ENCODE peak calls at places on chromosomes 4 and X, in five cellular contexts. One of them, this sample, is unnamed.

GRCh38 chrX:5788930-5789329 is 439.7 kb downstream of the NLGN4X start:
- DNase-seq in tibial artery: no peak
- DNase-seq in adrenal gland: no peak
- DNase-seq in GM23338: no peak
- DNase-seq in mesendoderm: no peak
- DNase-seq in this sample: no peak

GRCh38 chrX:34656467-34656841 is 631 bp downstream of the TMEM47 start:
- DNase-seq in tibial artery: peak; percentile 16
- DNase-seq in adrenal gland: peak; percentile 15
- DNase-seq in GM23338: no peak
- DNase-seq in mesendoderm: peak; percentile 6
- DNase-seq in this sample: no peak

GRCh38 chr4:48970471-48970921 is 15.6 kb upstream of the CWH43 start:
- DNase-seq in mesendoderm: no peak
- DNase-seq in tibial artery: no peak
- DNase-seq in adrenal gland: no peak
- DNase-seq in GM23338: no peak
- DNase-seq in this sample: no peak

GRCh38 chr4:75071241-75071778 is 138.4 kb downstream of the PARM1 start:
- DNase-seq in tibial artery: no peak
- DNase-seq in GM23338: no peak
- DNase-seq in adrenal gland: no peak
- DNase-seq in mesendoderm: no peak
- DNase-seq in this sample: no peak

GRCh38 chrX:24241822-24242648 is 71.8 kb downstream of the SUPT20HL2 start:
- DNase-seq in mesendoderm: peak; percentile 33
- DNase-seq in adrenal gland: peak; percentile 32
- DNase-seq in GM23338: peak; percentile 47
- DNase-seq in tibial artery: no peak
- DNase-seq in this sample: no peak

GRCh38 chr4:143642611-143643010 is 57.9 kb downstream of the FREM3 start:
- DNase-seq in tibial artery: no peak
- DNase-seq in GM23338: no peak
- DNase-seq in mesendoderm: no peak
- DNase-seq in adrenal gland: no peak
- DNase-seq in this sample: no peak

GRCh38 chr4:175421506-175421905 is 390.6 kb downstream of the GPM6A start:
- DNase-seq in tibial artery: no peak
- DNase-seq in mesendoderm: peak; percentile 13
- DNase-seq in adrenal gland: no peak
- DNase-seq in GM23338: no peak
- DNase-seq in this sample: no peak

GRCh38 chrX:66635360-66635759 is 3.5 kb downstream of the EDA2R start:
- DNase-seq in mesendoderm: peak; percentile 47
- DNase-seq in tibial artery: no peak
- DNase-seq in adrenal gland: no peak
- DNase-seq in GM23338: no peak
- DNase-seq in this sample: no peak

GRCh38 chr4:138919094-138919936 is 96.3 kb upstream of the NOCT start:
- DNase-seq in adrenal gland: peak; percentile 46
- DNase-seq in mesendoderm: peak; percentile 89
- DNase-seq in GM23338: peak; percentile 90
- DNase-seq in tibial artery: peak; percentile 32
- DNase-seq in this sample: peak; percentile 67

GRCh38 chr4:181478675-181479074 is 764.5 kb upstream of the TENM3 start:
- DNase-seq in adrenal gland: no peak
- DNase-seq in tibial artery: no peak
- DNase-seq in GM23338: no peak
- DNase-seq in mesendoderm: no peak
- DNase-seq in this sample: no peak

GRCh38 chr4:181479145-181479544 is 764.1 kb upstream of the TENM3 start:
- DNase-seq in tibial artery: no peak
- DNase-seq in mesendoderm: peak; percentile 19
- DNase-seq in GM23338: peak; percentile 70
- DNase-seq in adrenal gland: no peak
- DNase-seq in this sample: no peak

DNA sequence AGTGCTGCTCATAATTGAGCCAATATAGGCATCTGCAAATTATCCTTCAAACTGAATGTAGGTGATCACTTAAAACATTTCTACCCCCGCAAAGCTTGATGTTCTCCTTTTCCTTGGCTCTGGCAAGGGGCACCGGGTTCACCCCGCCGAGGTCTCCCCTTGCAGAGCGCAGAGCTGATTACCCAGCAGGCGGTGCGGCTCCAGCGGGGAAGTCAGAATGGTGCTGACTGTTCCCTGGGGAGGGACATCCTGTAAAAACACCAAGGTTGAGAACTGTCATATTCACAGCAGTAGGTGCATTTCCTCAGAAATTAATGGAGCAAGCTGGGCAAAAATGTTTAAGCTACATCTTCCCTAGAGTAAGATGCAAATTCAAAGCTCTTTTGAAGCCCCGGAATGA is 767.4 kb upstream of the TENM3 start:
- DNase-seq in adrenal gland: no peak
- DNase-seq in mesendoderm: peak; percentile 30
- DNase-seq in GM23338: peak; percentile 41
- DNase-seq in tibial artery: no peak
- DNase-seq in this sample: peak; percentile 13
- H3K4me3 ChIP-seq in adrenal gland: peak overlapping the region; percentile 9
- H3K4me3 ChIP-seq in mesendoderm: no peak overlapping the region
- H3K4me3 ChIP-seq in GM23338: no peak overlapping the region
- H3K4me3 ChIP-seq in tibial artery: no peak overlapping the region
- H3K4me3 ChIP-seq in this sample: no peak overlapping the region

DNA sequence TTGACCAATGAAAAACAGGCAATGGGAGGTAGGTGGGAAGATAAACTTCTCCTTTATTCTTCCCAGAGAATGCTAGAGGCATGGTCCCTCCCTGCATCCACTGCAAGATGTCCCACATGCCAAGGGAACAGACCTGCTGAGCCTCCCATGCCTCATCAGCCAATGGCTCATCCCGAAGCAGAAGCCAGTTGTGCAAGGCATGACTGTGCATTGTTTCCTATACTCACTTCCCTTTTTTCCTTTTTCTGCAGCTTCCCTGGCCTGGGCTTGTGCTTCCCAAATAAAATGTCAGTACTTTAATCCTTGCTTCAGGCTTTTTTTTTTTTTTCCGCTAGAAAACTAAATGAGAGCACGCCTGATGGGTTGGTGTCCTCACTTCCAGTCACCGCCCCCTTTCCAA is 239.1 kb upstream of the JADE1 start:
- DNase-seq in tibial artery: peak; percentile 82
- DNase-seq in mesendoderm: peak; percentile 34
- DNase-seq in adrenal gland: peak; percentile 38
- DNase-seq in GM23338: no peak
- DNase-seq in this sample: no peak
- H3K4me3 ChIP-seq in tibial artery: no peak overlapping the region
- H3K4me3 ChIP-seq in mesendoderm: no peak overlapping the region
- H3K4me3 ChIP-seq in adrenal gland: no peak overlapping the region
- H3K4me3 ChIP-seq in GM23338: no peak overlapping the region
- H3K4me3 ChIP-seq in this sample: no peak overlapping the region

DNA sequence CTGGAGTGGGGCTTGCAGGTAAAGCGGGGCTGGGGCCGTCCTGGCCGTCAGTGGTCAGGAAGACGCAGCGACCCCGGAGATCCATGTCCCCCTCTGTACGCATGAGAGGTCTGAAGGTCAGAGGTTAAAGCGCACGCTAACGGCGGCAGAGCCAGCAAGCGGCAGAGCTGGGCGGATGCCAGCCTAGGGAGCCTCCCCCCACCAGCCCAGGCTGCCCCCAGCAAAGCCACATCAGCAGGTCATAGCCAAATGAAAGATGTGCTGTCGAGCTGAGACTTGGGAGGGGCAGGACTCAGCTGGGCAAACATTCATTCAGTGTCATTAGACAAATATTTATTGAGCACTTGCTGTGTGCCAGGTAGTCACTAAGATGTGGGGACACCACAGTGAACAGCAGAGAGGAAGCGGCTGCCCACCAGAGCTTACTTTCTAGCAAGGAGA is 593 bp upstream of the JAKMIP1 start:
- DNase-seq in GM23338: no peak
- DNase-seq in mesendoderm: peak; percentile 53
- DNase-seq in adrenal gland: no peak
- DNase-seq in tibial artery: peak; percentile 9
- DNase-seq in this sample: no peak
- H3K4me3 ChIP-seq in GM23338: peak overlapping the region; percentile 73
- H3K4me3 ChIP-seq in mesendoderm: peak overlapping the region; percentile 68
- H3K4me3 ChIP-seq in adrenal gland: no peak overlapping the region
- H3K4me3 ChIP-seq in tibial artery: peak overlapping the region; percentile 57
- H3K4me3 ChIP-seq in this sample: no peak overlapping the region

GRCh38 chrX:77900688-77901087 is 1.4 kb downstream of the COX7B start:
- DNase-seq in tibial artery: no peak
- DNase-seq in mesendoderm: no peak
- DNase-seq in adrenal gland: no peak
- DNase-seq in GM23338: no peak
- DNase-seq in this sample: no peak
- H3K4me3 ChIP-seq in tibial artery: peak overlapping the region; percentile 60
- H3K4me3 ChIP-seq in mesendoderm: no peak overlapping the region
- H3K4me3 ChIP-seq in adrenal gland: peak overlapping the region; percentile 33
- H3K4me3 ChIP-seq in GM23338: peak overlapping the region; percentile 60
- H3K4me3 ChIP-seq in this sample: peak overlapping the region; percentile 61

GRCh38 chr4:72567821-72568620 is 1.0 kb downstream of the ADAMTS3 start:
- DNase-seq in tibial artery: peak; percentile 64
- DNase-seq in adrenal gland: peak; percentile 87
- DNase-seq in mesendoderm: peak; percentile 99
- DNase-seq in GM23338: peak; percentile 96
- DNase-seq in this sample: peak; percentile 87
- H3K4me3 ChIP-seq in tibial artery: peak overlapping the region; percentile 78
- H3K4me3 ChIP-seq in adrenal gland: peak overlapping the region; percentile 42
- H3K4me3 ChIP-seq in mesendoderm: peak overlapping the region; percentile 74
- H3K4me3 ChIP-seq in GM23338: peak overlapping the region; percentile 86
- H3K4me3 ChIP-seq in this sample: peak overlapping the region; percentile 55

DNA sequence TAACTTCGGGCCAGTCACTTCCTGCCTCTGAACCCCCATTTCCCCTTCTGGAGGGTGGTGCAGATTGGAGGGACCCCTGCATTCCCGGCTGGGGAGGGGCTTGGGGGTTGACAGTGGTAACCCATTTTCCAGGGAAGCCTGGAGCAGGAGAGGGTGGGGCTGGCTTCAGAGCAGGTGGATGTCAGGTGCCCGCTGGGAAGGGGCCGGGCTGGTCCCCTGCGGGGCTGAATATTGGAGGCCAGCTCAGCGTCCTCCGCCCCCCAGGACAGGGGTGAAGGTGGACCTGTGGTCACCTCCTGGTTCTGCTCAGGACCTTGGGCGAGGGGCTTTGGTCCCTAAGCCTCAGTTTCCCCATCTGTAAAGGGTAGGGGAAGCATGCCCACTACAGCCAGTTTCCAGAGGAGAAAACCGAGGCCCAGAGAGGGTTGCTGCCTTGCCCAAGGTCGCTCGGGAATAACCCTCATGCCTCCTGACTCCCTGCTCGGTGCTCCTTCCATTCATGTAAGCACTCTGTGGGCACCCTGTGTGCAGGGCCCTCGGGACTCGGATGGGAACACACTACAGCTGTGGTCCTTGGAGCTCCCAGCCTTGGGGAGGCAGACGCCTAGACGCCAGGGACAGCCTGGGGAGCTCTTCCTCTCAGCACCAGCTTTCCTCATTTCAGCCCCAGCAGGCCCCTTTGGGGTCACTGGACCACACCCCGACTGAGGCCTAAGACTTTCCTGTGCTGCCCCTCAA is 683 bp downstream of the MAN2B2 start:
- DNase-seq in mesendoderm: no peak
- DNase-seq in adrenal gland: no peak
- DNase-seq in tibial artery: no peak
- DNase-seq in GM23338: peak; percentile 16
- DNase-seq in this sample: no peak
- H3K4me3 ChIP-seq in mesendoderm: peak overlapping the region; percentile 82
- H3K4me3 ChIP-seq in adrenal gland: peak overlapping the region; percentile 44
- H3K4me3 ChIP-seq in tibial artery: peak overlapping the region; percentile 81
- H3K4me3 ChIP-seq in GM23338: peak overlapping the region; percentile 87
- H3K4me3 ChIP-seq in this sample: peak overlapping the region; percentile 98

DNA sequence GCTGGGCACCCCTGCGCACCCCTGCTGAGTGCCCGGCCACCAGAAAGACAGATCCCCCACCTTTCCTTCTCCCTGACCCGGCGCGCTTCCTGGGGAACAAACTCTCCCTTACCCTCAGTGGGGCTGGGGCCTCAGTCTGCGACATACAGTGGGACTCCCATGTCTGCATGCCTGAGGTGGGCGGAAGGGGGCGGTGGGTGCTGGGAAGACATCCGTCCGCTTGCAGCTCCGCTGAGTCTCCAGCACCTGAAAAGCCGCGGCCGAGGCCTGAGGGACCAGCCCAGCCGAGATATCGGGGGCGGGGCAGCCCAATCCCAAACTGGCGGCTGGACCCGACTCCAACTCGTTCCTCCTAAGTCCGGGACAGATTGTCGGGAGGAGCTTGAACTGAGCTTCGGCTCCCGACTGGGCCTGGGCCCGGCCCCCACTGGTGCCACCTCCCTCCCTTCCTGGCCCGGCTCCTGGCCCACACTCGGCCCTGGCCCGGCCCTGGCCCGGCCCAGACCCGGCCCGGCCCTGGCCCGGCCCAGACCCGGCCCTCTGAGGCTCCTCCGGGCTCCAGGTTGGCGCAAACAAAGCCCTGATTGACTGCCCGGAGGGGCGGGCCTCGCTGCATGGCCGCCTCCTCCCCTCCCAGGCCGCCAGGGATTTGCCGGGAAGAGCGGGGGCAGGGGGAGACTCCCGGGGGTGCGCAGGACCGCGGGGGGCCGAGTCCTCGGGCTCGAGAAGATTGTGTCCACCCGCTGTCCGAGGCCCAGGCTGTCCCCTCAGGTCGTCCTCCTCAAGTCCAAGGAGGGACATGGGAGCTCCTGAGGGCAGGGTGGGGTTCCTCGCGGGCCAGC is 878 bp upstream of the SLC16A2 start:
- DNase-seq in tibial artery: peak; percentile 67
- DNase-seq in adrenal gland: peak; percentile 85
- DNase-seq in mesendoderm: peak; percentile 85
- DNase-seq in GM23338: peak; percentile 84
- DNase-seq in this sample: peak; percentile 88
- H3K4me3 ChIP-seq in tibial artery: peak overlapping the region; percentile 70
- H3K4me3 ChIP-seq in adrenal gland: peak overlapping the region; percentile 26
- H3K4me3 ChIP-seq in mesendoderm: peak overlapping the region; percentile 3
- H3K4me3 ChIP-seq in GM23338: peak overlapping the region; percentile 67
- H3K4me3 ChIP-seq in this sample: peak overlapping the region; percentile 11

GRCh38 chr4:155672342-155672741 is 5.7 kb downstream of the GUCY1A1 start:
- DNase-seq in mesendoderm: peak; percentile 63
- DNase-seq in GM23338: no peak
- DNase-seq in tibial artery: no peak
- DNase-seq in adrenal gland: no peak
- DNase-seq in this sample: no peak
- H3K4me3 ChIP-seq in mesendoderm: no peak overlapping the region
- H3K4me3 ChIP-seq in GM23338: no peak overlapping the region
- H3K4me3 ChIP-seq in tibial artery: no peak overlapping the region
- H3K4me3 ChIP-seq in adrenal gland: no peak overlapping the region
- H3K4me3 ChIP-seq in this sample: no peak overlapping the region

This sample was measured in upper lobe of left lung.